ENCODE peak calls at places on chromosomes 16 and 17, in six cellular contexts. One of them, this sample, is unnamed.

GRCh38 chr16:88558457-88559442 is 11.5 kb upstream of the ZC3H18 start:
- DNase-seq in CD4-positive, alpha-beta T cell: no peak
- DNase-seq in H9: peak; percentile 65
- DNase-seq in D721Med: no peak
- DNase-seq in ascending aorta: no peak
- DNase-seq in endothelial cell: peak; percentile 38
- DNase-seq in this sample: no peak

GRCh38 chr17:41773190-41773588 is 13.3 kb downstream of the JUP start:
- DNase-seq in CD4-positive, alpha-beta T cell: no peak
- DNase-seq in H9: peak; percentile 80
- DNase-seq in D721Med: no peak
- DNase-seq in ascending aorta: peak; percentile 21
- DNase-seq in endothelial cell: no peak
- DNase-seq in this sample: no peak

GRCh38 chr17:7626956-7627249 is 718 bp downstream of the SAT2 start:
- DNase-seq in CD4-positive, alpha-beta T cell: no peak
- DNase-seq in H9: no peak
- DNase-seq in D721Med: no peak
- DNase-seq in ascending aorta: no peak
- DNase-seq in endothelial cell: no peak
- DNase-seq in this sample: no peak

GRCh38 chr16:87062569-87063442 is 254.4 kb downstream of the C16orf95 start:
- DNase-seq in CD4-positive, alpha-beta T cell: peak; percentile 10
- DNase-seq in H9: peak; percentile 75
- DNase-seq in D721Med: no peak
- DNase-seq in ascending aorta: no peak
- DNase-seq in endothelial cell: peak; percentile 80
- DNase-seq in this sample: peak; percentile 91

GRCh38 chr16:4089811-4090293 is 26.4 kb downstream of the ADCY9 start:
- DNase-seq in CD4-positive, alpha-beta T cell: no peak
- DNase-seq in H9: no peak
- DNase-seq in D721Med: no peak
- DNase-seq in ascending aorta: no peak
- DNase-seq in endothelial cell: no peak
- DNase-seq in this sample: no peak

GRCh38 chr17:29390856-29391631 is 881 bp downstream of the TAOK1 start:
- DNase-seq in CD4-positive, alpha-beta T cell: no peak
- DNase-seq in H9: peak; percentile 70
- DNase-seq in D721Med: no peak
- DNase-seq in ascending aorta: no peak
- DNase-seq in endothelial cell: peak; percentile 19
- DNase-seq in this sample: no peak

GRCh38 chr17:66673668-66674276 is 161.1 kb upstream of the CACNG5 start:
- DNase-seq in CD4-positive, alpha-beta T cell: peak; percentile 36
- DNase-seq in H9: peak; percentile 66
- DNase-seq in D721Med: no peak
- DNase-seq in ascending aorta: no peak
- DNase-seq in endothelial cell: peak; percentile 65
- DNase-seq in this sample: no peak

GRCh38 chr16:82658796-82659195 is 32.0 kb downstream of the CDH13 start:
- DNase-seq in CD4-positive, alpha-beta T cell: no peak
- DNase-seq in H9: no peak
- DNase-seq in D721Med: no peak
- DNase-seq in ascending aorta: no peak
- DNase-seq in endothelial cell: no peak
- DNase-seq in this sample: no peak

GRCh38 chr17:36652716-36653115 is 51.3 kb downstream of the MRM1 start:
- DNase-seq in CD4-positive, alpha-beta T cell: no peak
- DNase-seq in H9: no peak
- DNase-seq in D721Med: no peak
- DNase-seq in ascending aorta: no peak
- DNase-seq in endothelial cell: no peak
- DNase-seq in this sample: no peak

GRCh38 chr17:12050646-12051225 is 30.1 kb downstream of the MAP2K4 start:
- DNase-seq in CD4-positive, alpha-beta T cell: no peak
- DNase-seq in H9: no peak
- DNase-seq in D721Med: no peak
- DNase-seq in ascending aorta: no peak
- DNase-seq in endothelial cell: no peak
- DNase-seq in this sample: no peak

GRCh38 chr16:68401871-68402747 is 46.2 kb downstream of the SMPD3 start:
- DNase-seq in CD4-positive, alpha-beta T cell: no peak
- DNase-seq in H9: no peak
- DNase-seq in D721Med: no peak
- DNase-seq in ascending aorta: no peak
- DNase-seq in endothelial cell: no peak
- DNase-seq in this sample: no peak

GRCh38 chr16:88635671-88636070 is 2.7 kb upstream of the IL17C start:
- DNase-seq in CD4-positive, alpha-beta T cell: no peak
- DNase-seq in H9: no peak
- DNase-seq in D721Med: no peak
- DNase-seq in ascending aorta: no peak
- DNase-seq in endothelial cell: no peak
- DNase-seq in this sample: no peak

GRCh38 chr16:89357055-89357454 is 133.3 kb downstream of the ANKRD11 start:
- DNase-seq in CD4-positive, alpha-beta T cell: no peak
- DNase-seq in H9: peak; percentile 66
- DNase-seq in D721Med: no peak
- DNase-seq in ascending aorta: no peak
- DNase-seq in endothelial cell: no peak
- DNase-seq in this sample: no peak

GRCh38 chr16:11225677-11226549 is 30.1 kb downstream of the SOCS1 start:
- DNase-seq in CD4-positive, alpha-beta T cell: no peak
- DNase-seq in H9: no peak
- DNase-seq in D721Med: no peak
- DNase-seq in ascending aorta: no peak
- DNase-seq in endothelial cell: no peak
- DNase-seq in this sample: no peak
- TF ChIP-seq CTCF in CD4-positive, alpha-beta T cell: no peak
- TF ChIP-seq CTCF in H9: no peak
- TF ChIP-seq CTCF in D721Med: no peak
- TF ChIP-seq CTCF in ascending aorta: no peak
- TF ChIP-seq CTCF in endothelial cell: no peak
- TF ChIP-seq CTCF in this sample: no peak

GRCh38 chr17:77815127-77815905 is 143.2 kb upstream of the TNRC6C start:
- DNase-seq in CD4-positive, alpha-beta T cell: no peak
- DNase-seq in H9: no peak
- DNase-seq in D721Med: no peak
- DNase-seq in ascending aorta: no peak
- DNase-seq in endothelial cell: no peak
- DNase-seq in this sample: no peak
- TF ChIP-seq CTCF in CD4-positive, alpha-beta T cell: no peak
- TF ChIP-seq CTCF in H9: peak; percentile 39
- TF ChIP-seq CTCF in D721Med: peak; percentile 41
- TF ChIP-seq CTCF in ascending aorta: no peak
- TF ChIP-seq CTCF in endothelial cell: no peak
- TF ChIP-seq CTCF in this sample: no peak

DNA sequence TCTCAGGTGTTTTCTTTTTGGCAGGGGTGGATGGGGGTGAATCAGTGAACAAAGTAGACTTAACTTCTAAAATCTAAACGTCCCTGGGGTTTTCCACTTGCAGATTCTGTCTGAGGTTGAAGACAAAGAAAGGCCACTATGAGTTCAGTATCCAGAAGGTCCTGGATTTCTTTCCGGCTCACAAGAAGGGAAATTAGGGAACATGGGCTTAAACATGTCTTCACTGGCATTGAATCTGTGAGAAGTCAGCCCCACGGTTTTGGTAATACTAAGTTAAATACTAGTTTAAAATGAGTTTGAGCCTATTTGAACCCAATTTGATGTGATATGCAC is 67.8 kb downstream of the CMC2 start:
- DNase-seq in CD4-positive, alpha-beta T cell: no peak
- DNase-seq in H9: no peak
- DNase-seq in D721Med: no peak
- DNase-seq in ascending aorta: no peak
- DNase-seq in endothelial cell: no peak
- DNase-seq in this sample: no peak
- TF ChIP-seq CTCF in CD4-positive, alpha-beta T cell: no peak
- TF ChIP-seq CTCF in H9: no peak
- TF ChIP-seq CTCF in D721Med: no peak
- TF ChIP-seq CTCF in ascending aorta: no peak
- TF ChIP-seq CTCF in endothelial cell: no peak
- TF ChIP-seq CTCF in this sample: no peak

GRCh38 chr16:17230932-17231581 is 239.7 kb downstream of the XYLT1 start:
- DNase-seq in CD4-positive, alpha-beta T cell: no peak
- DNase-seq in H9: no peak
- DNase-seq in D721Med: no peak
- DNase-seq in ascending aorta: no peak
- DNase-seq in endothelial cell: no peak
- DNase-seq in this sample: no peak
- TF ChIP-seq CTCF in CD4-positive, alpha-beta T cell: no peak
- TF ChIP-seq CTCF in H9: no peak
- TF ChIP-seq CTCF in D721Med: no peak
- TF ChIP-seq CTCF in ascending aorta: no peak
- TF ChIP-seq CTCF in endothelial cell: no peak
- TF ChIP-seq CTCF in this sample: no peak